ENCODE peak calls at places on chromosome 7, in five cellular contexts. H is lower leg skin, E is MCF 10A, I is PC-3, T is fibroblast of pulmonary artery. W is an unnamed sample.

GRCh38 chr7:108090791-108091460 is 39.2 kb downstream of the LAMB4 start:
- DNase-seq in H (no peak), E (no peak), I (no peak), T (no peak), W (no peak)

GRCh38 chr7:146414373-146414772 is 297.8 kb downstream of the CNTNAP2 start:
- DNase-seq in H (no peak), E (peak), I (no peak), T (no peak), W (no peak)

GRCh38 chr7:24968165-24968564 is 11.8 kb downstream of the OSBPL3 start:
- DNase-seq in H (no peak), E (no peak), I (no peak), T (peak), W (no peak)

GRCh38 chr7:126441745-126442144 is 811.0 kb downstream of the GRM8 start:
- DNase-seq in H (no peak), E (no peak), I (no peak), T (no peak), W (no peak)

GRCh38 chr7:130371059-130371458 is 9.2 kb upstream of the CPA1 start:
- DNase-seq in H (no peak), E (peak), I (no peak), T (peak), W (peak)

GRCh38 chr7:158106272-158106671 is 481.4 kb downstream of the PTPRN2 start:
- DNase-seq in H (no peak), E (no peak), I (no peak), T (no peak), W (no peak)

GRCh38 chr7:121739465-121739864 is 133.5 kb upstream of the PTPRZ1 start:
- DNase-seq in H (no peak), E (no peak), I (no peak), T (no peak), W (no peak)

GRCh38 chr7:673681-674453 is 52.6 kb upstream of the DNAAF5 start:
- DNase-seq in H (no peak), E (no peak), I (no peak), T (no peak), W (no peak)

GRCh38 chr7:151999337-152000090 is 26.0 kb upstream of the GALNT11 start:
- DNase-seq in H (no peak), E (no peak), I (no peak), T (peak), W (no peak)

GRCh38 chr7:5758753-5759330 is 22.6 kb downstream of the RNF216 start:
- DNase-seq in H (no peak), E (no peak), I (no peak), T (no peak), W (no peak)

GRCh38 chr7:33701189-33701740 is 204.1 kb upstream of the BMPER start:
- DNase-seq in H (no peak), E (no peak), I (no peak), T (no peak), W (no peak)

GRCh38 chr7:120842131-120842621 is 15.8 kb downstream of the TSPAN12 start:
- DNase-seq in H (no peak), E (no peak), I (no peak), T (no peak), W (peak)

GRCh38 chr7:74173074-74173473 is 1.1 kb upstream of the EIF4H start:
- DNase-seq in H (no peak), E (peak), I (no peak), T (no peak), W (peak)

GRCh38 chr7:76515999-76516443 is 5.7 kb downstream of the UPK3B start:
- DNase-seq in H (peak), E (peak), I (peak), T (peak), W (peak)

GRCh38 chr7:64277630-64278029 is 36.1 kb upstream of the ZNF736 start:
- DNase-seq in H (no peak), E (no peak), I (no peak), T (no peak), W (no peak)

GRCh38 chr7:16066805-16067459 is 354.4 kb downstream of the CRPPA start:
- DNase-seq in H (no peak), E (no peak), I (no peak), T (no peak), W (peak)

GRCh38 chr7:40175725-40176510 is 41.1 kb downstream of the SUGCT start:
- DNase-seq in H (no peak), E (no peak), I (peak), T (no peak), W (no peak)

GRCh38 chr7:151847136-151847535 is 29.8 kb downstream of the PRKAG2 start:
- DNase-seq in H (no peak), E (no peak), I (no peak), T (no peak), W (no peak)

GRCh38 chr7:133770863-133771492 is 356.2 kb upstream of the LRGUK start:
- DNase-seq in H (no peak), E (peak), I (peak), T (peak), W (peak)

GRCh38 chr7:32164341-32164996 is 94.3 kb upstream of the PDE1C start:
- DNase-seq in H (no peak), E (peak), I (peak), T (peak), W (peak)

GRCh38 chr7:1248077-1248458 is 15.4 kb downstream of the UNCX start:
- DNase-seq in H (no peak), E (no peak), I (no peak), T (no peak), W (no peak)

GRCh38 chr7:55280031-55280454 is 85.1 kb upstream of the LANCL2 start:
- DNase-seq in H (peak), E (peak), I (peak), T (peak), W (peak)

GRCh38 chr7:87510430-87510875 is 35.0 kb upstream of the ABCB4 start:
- DNase-seq in H (no peak), E (no peak), I (no peak), T (no peak), W (no peak)

GRCh38 chr7:42694894-42695553 is 216.8 kb downstream of the C7orf25 start:
- DNase-seq in H (no peak), E (no peak), I (peak), T (peak), W (no peak)

DNA sequence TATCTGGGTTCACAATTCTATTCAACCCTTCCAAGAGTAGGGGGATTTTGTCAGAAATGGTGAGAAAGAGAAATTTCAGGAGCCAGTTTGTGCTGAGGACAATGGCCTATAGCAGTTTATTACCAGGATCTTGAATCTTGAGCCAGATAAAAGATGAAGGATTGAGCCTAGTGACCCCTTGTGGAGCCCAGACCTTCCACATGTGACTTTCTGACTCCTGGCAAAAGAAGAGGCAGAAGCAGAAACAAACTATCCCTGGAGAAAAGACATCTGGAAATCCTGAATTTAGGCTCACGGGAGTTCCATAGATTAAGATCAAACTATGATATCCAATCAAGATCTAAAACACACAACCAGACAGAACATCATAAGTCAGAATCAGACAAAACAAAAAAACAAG is 60.9 kb upstream of the CHRM2 start:
- DNase-seq in H (no peak), E (no peak), I (no peak), T (no peak), W (no peak)
- TF ChIP-seq CTCF in H (no peak), E (no peak), I (peak), T (no peak), W (no peak)

GRCh38 chr7:31133497-31133896 is 81.4 kb downstream of the ADCYAP1R1 start:
- DNase-seq in H (no peak), E (no peak), I (no peak), T (peak), W (no peak)

GRCh38 chr7:31125171-31125570 is 73.1 kb downstream of the ADCYAP1R1 start:
- DNase-seq in H (no peak), E (no peak), I (no peak), T (no peak), W (no peak)

GRCh38 chr7:31126976-31127375 is 74.9 kb downstream of the ADCYAP1R1 start:
- DNase-seq in H (no peak), E (peak), I (peak), T (peak), W (peak)

GRCh38 chr7:31123726-31124125 is 71.6 kb downstream of the ADCYAP1R1 start:
- DNase-seq in H (no peak), E (no peak), I (no peak), T (no peak), W (no peak)

GRCh38 chr7:31129067-31129466 is 77.0 kb downstream of the ADCYAP1R1 start:
- DNase-seq in H (no peak), E (peak), I (peak), T (no peak), W (no peak)
- TF ChIP-seq CTCF in H (no peak), E (no peak), I (peak), T (no peak), W (peak)

GRCh38 chr7:156820445-156821063 is 72.4 kb downstream of the LMBR1 start:
- DNase-seq in H (no peak), E (no peak), I (no peak), T (no peak), W (no peak)
- TF ChIP-seq CTCF in H (no peak), E (peak), I (peak), T (peak), W (peak)

GRCh38 chr7:80681272-80681885 is 42.9 kb downstream of the CD36 start:
- DNase-seq in H (no peak), E (peak), I (peak), T (peak), W (peak)
- TF ChIP-seq CTCF in H (no peak), E (peak), I (peak), T (peak), W (peak)